ENCODE peak calls at places on chromosomes 1 and 21, in six cellular contexts. K, T, N, M, O and L are unnamed samples.

GRCh38 chr1:99457381-99458165 is 188.3 kb upstream of the PALMD start:
- DNase-seq in T (no peak), O (peak), N (no peak), K (no peak), M (no peak), L (no peak)

GRCh38 chr1:233140519-233140918 is 155.0 kb downstream of the PCNX2 start:
- DNase-seq in O (no peak), K (no peak), T (no peak), N (peak), M (no peak), L (no peak)

GRCh38 chr1:244431166-244431565 is 20.5 kb downstream of the ADSS2 start:
- DNase-seq in N (no peak), T (no peak), K (no peak), O (no peak), M (no peak), L (no peak)

GRCh38 chr1:33974147-33974546 is 110.3 kb downstream of the HMGB4 start:
- DNase-seq in O (no peak), K (no peak), M (no peak), N (no peak), T (no peak), L (no peak)

GRCh38 chr1:234578735-234579134 is 31.2 kb downstream of the IRF2BP2 start:
- DNase-seq in O (no peak), M (no peak), T (no peak), K (no peak), N (no peak), L (peak)

GRCh38 chr1:111904478-111905218 is 84.8 kb downstream of the KCND3 start:
- DNase-seq in M (no peak), N (no peak), T (no peak), O (no peak), K (no peak), L (no peak)

GRCh38 chr1:31135973-31136600 is 70.6 kb upstream of the PUM1 start:
- DNase-seq in O (peak), K (no peak), M (no peak), T (no peak), N (no peak), L (no peak)

GRCh38 chr1:31412732-31413404 is at the start of gene SERINC2:
- DNase-seq in M (no peak), N (no peak), O (peak), T (no peak), K (no peak), L (no peak)

GRCh38 chr1:168520052-168520751 is 23.6 kb downstream of the XCL2 start:
- DNase-seq in T (no peak), M (no peak), K (no peak), N (no peak), O (no peak), L (no peak)

GRCh38 chr1:193229136-193229535 is 42.7 kb upstream of the B3GALT2 start:
- DNase-seq in T (no peak), O (peak), K (no peak), M (no peak), N (no peak), L (no peak)

GRCh38 chr1:61297887-61298286 is 215.5 kb downstream of the NFIA start:
- DNase-seq in T (no peak), N (no peak), O (no peak), M (no peak), K (no peak), L (no peak)

GRCh38 chr1:16628361-16629111 is 15.2 kb upstream of the NBPF1 start:
- DNase-seq in T (no peak), N (no peak), M (peak), K (peak), O (peak), L (peak)

GRCh38 chr1:62209931-62210595 is 15.4 kb downstream of the L1TD1 start:
- DNase-seq in M (no peak), O (peak), N (no peak), K (no peak), T (no peak), L (no peak)

GRCh38 chr1:12422488-12422887 is 192.7 kb downstream of the VPS13D start:
- DNase-seq in O (no peak), N (no peak), K (no peak), M (no peak), T (no peak), L (no peak)

GRCh38 chr1:161192476-161193465 is 6.1 kb downstream of the ADAMTS4 start:
- DNase-seq in N (peak), K (peak), T (no peak), M (peak), O (peak), L (no peak)

GRCh38 chr1:161196111-161196510 is 2.7 kb downstream of the ADAMTS4 start:
- DNase-seq in M (no peak), N (no peak), K (no peak), O (no peak), T (no peak), L (no peak)

GRCh38 chr1:161191971-161192370 is 6.9 kb downstream of the ADAMTS4 start:
- DNase-seq in N (no peak), K (no peak), T (no peak), O (no peak), M (peak), L (no peak)

GRCh38 chr1:161195171-161195570 is 3.7 kb downstream of the ADAMTS4 start:
- DNase-seq in N (no peak), O (no peak), T (no peak), M (no peak), K (no peak), L (no peak)

GRCh38 chr1:161193561-161194235 is 5.2 kb downstream of the ADAMTS4 start:
- DNase-seq in M (peak), T (no peak), K (no peak), O (peak), N (no peak), L (no peak)
- TF ChIP-seq CTCF in M (no peak), T (no peak), K (no peak), O (peak), N (no peak), L (no peak)

GRCh38 chr1:209899948-209900347 is 38.1 kb upstream of the SYT14 start:
- DNase-seq in O (peak), T (no peak), N (no peak), M (no peak), K (no peak), L (no peak)
- TF ChIP-seq CTCF in O (peak), T (no peak), N (peak), M (no peak), K (no peak), L (no peak)

GRCh38 chr21:42255825-42256224 is 36.9 kb downstream of the ABCG1 start:
- DNase-seq in T (no peak), M (peak), N (no peak), O (no peak), K (no peak), L (no peak)
- TF ChIP-seq CTCF in T (no peak), M (no peak), N (no peak), O (no peak), K (no peak), L (no peak)

GRCh38 chr1:101914473-101915242 is 82.1 kb downstream of the OLFM3 start:
- DNase-seq in O (no peak), T (no peak), N (no peak), M (no peak), K (no peak), L (no peak)
- TF ChIP-seq CTCF in O (no peak), T (no peak), N (no peak), M (no peak), K (no peak), L (no peak)

DNA sequence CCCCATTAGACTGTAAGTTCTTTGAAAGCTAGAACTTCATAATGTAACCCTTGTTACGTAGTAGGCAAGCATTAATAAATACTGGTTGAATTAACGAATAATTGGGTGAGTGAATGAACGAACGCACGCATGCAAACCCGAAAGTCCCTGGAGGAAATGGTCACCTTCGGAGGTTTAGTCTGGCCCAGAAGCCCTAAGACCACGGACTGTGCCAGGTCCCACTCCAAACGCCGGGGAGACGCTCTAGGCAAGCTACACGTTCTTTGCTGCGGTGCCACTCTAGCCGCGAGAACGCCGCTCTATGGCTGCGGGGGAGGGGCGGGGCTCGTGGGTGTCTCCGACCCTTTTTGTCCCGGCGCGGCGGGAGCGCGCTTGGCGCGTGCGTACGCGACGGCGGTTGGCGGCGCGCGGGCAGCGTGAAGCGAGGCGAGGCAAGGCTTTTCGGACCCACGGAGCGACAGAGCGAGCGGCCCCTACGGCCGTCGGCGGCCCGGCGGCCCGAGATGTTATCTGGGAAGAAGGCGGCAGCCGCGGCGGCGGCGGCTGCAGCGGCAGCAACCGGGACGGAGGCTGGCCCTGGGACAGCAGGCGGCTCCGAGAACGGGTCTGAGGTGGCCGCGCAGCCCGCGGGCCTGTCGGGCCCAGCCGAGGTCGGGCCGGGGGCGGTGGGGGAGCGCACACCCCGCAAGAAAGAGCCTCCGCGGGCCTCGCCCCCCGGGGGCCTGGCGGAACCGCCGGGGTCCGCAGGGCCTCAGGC is at the start of gene KDM1A:
- DNase-seq in K (peak), O (peak), N (peak), M (peak), T (peak), L (peak)
- TF ChIP-seq CTCF in K (no peak), O (peak), N (peak), M (no peak), T (peak), L (peak)

GRCh38 chr1:203126151-203126865 is 1.2 kb upstream of the ADORA1 start:
- DNase-seq in O (peak), T (no peak), N (no peak), K (no peak), M (no peak), L (peak)
- TF ChIP-seq CTCF in O (peak), T (peak), N (peak), K (peak), M (peak), L (peak)

GRCh38 chr1:10032287-10032589 is 520 bp upstream of the UBE4B start:
- DNase-seq in T (no peak), N (no peak), O (no peak), M (no peak), K (no peak), L (no peak)
- TF ChIP-seq CTCF in T (no peak), N (no peak), O (no peak), M (no peak), K (no peak), L (no peak)

DNA sequence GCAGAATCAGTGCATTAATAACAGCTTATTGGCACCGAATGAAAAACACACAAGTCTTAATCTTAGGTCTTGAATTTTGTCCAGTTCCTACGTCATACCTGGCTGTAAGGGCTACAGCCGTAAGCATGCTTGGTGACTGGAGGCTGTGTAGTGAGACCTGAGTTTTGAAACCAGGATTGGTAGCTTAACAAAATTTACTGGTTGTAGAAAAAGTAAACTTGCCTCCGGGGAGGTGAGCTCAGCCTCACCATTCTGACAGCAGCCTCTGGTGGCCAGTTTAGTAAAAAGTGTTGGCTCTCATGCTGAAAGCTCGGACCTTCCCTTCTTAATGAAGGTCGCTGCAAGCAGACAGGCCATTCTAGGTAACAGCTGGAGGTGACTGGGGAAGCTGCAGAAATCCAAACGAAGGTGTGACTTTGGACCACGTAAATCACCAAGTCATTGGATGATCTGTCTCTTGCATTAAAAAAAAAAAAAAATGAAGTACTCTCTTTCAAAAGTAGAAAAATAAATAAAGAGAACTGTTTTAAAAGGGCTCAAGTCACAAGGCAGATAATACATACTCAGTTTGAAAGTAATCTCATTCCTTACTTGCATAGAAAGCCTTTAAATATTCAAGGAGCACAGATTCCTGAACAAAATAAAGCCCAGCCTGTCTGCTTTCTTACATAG is 48.8 kb downstream of the HLCS start:
- DNase-seq in K (no peak), O (peak), N (no peak), M (no peak), T (no peak), L (peak)
- TF ChIP-seq CTCF in K (no peak), O (peak), N (peak), M (peak), T (peak), L (peak)

DNA sequence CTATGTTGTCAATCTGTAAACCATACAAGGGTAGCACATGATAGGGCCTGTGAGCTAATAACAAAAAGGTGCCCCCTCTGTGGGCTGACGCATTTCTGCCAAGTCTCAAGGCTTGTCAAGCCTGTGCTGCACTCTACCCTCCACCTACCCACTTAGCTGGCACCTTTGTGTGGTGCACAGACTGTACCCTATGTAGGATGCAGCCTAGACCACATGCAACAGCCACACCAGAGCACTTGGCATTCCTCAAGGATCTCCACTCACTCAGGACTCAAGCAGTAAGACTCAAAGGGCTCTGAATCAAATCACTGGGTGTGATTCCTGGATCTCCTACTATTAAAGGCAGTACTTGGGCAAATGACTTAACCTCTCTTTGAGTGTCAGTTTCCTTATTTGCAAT is 133.5 kb downstream of the BEND5 start:
- DNase-seq in T (no peak), K (no peak), M (no peak), N (no peak), O (no peak), L (no peak)
- TF ChIP-seq CTCF in T (no peak), K (no peak), M (no peak), N (no peak), O (no peak), L (no peak)